ENCODE peak calls at places on chromosome 19, in six cellular contexts. One of them, this sample, is unnamed.

GRCh38 chr19:36215276-36216171 is 618 bp downstream of the ZNF146 start:
- DNase-seq in fibroblast of lung: peak
- DNase-seq in A549: peak
- DNase-seq in neuronal stem cell: peak
- DNase-seq in hepatocyte: peak
- DNase-seq in IMR-90: peak
- DNase-seq in this sample: no peak

GRCh38 chr19:2320057-2320456 is 8.3 kb downstream of the LSM7 start:
- DNase-seq in fibroblast of lung: no peak
- DNase-seq in A549: no peak
- DNase-seq in neuronal stem cell: no peak
- DNase-seq in hepatocyte: no peak
- DNase-seq in IMR-90: no peak
- DNase-seq in this sample: peak

GRCh38 chr19:13207237-13208130 is 57.3 kb downstream of the IER2 start:
- DNase-seq in fibroblast of lung: no peak
- DNase-seq in A549: no peak
- DNase-seq in neuronal stem cell: no peak
- DNase-seq in hepatocyte: peak
- DNase-seq in IMR-90: no peak
- DNase-seq in this sample: no peak

GRCh38 chr19:16228637-16229321 is 31.1 kb downstream of the AP1M1 start:
- DNase-seq in fibroblast of lung: no peak
- DNase-seq in A549: no peak
- DNase-seq in neuronal stem cell: no peak
- DNase-seq in hepatocyte: no peak
- DNase-seq in IMR-90: no peak
- DNase-seq in this sample: no peak

GRCh38 chr19:35673121-35673804 is 6.9 kb downstream of the UPK1A start:
- DNase-seq in fibroblast of lung: peak
- DNase-seq in A549: peak
- DNase-seq in neuronal stem cell: no peak
- DNase-seq in hepatocyte: peak
- DNase-seq in IMR-90: peak
- DNase-seq in this sample: peak

GRCh38 chr19:38554676-38555141 is 63.0 kb downstream of the MAP4K1 start:
- DNase-seq in fibroblast of lung: no peak
- DNase-seq in A549: no peak
- DNase-seq in neuronal stem cell: no peak
- DNase-seq in hepatocyte: no peak
- DNase-seq in IMR-90: no peak
- DNase-seq in this sample: no peak

GRCh38 chr19:44808463-44809371 is at the start of gene BCAM:
- DNase-seq in fibroblast of lung: peak
- DNase-seq in A549: peak
- DNase-seq in neuronal stem cell: peak
- DNase-seq in hepatocyte: peak
- DNase-seq in IMR-90: peak
- DNase-seq in this sample: no peak

GRCh38 chr19:38229585-38230073 is 5.6 kb upstream of the DPF1 start:
- DNase-seq in fibroblast of lung: peak
- DNase-seq in A549: peak
- DNase-seq in neuronal stem cell: peak
- DNase-seq in hepatocyte: peak
- DNase-seq in IMR-90: peak
- DNase-seq in this sample: peak

GRCh38 chr19:9406798-9407352 is 28.5 kb downstream of the ZNF266 start:
- DNase-seq in fibroblast of lung: peak
- DNase-seq in A549: peak
- DNase-seq in neuronal stem cell: no peak
- DNase-seq in hepatocyte: no peak
- DNase-seq in IMR-90: peak
- DNase-seq in this sample: peak

GRCh38 chr19:13396256-13397080 is 109.8 kb downstream of the CACNA1A start:
- DNase-seq in fibroblast of lung: peak
- DNase-seq in A549: peak
- DNase-seq in neuronal stem cell: peak
- DNase-seq in hepatocyte: peak
- DNase-seq in IMR-90: peak
- DNase-seq in this sample: peak

GRCh38 chr19:52735734-52736133 is 890 bp upstream of the ZNF611 start:
- DNase-seq in fibroblast of lung: peak
- DNase-seq in A549: no peak
- DNase-seq in neuronal stem cell: peak
- DNase-seq in hepatocyte: peak
- DNase-seq in IMR-90: no peak
- DNase-seq in this sample: no peak

GRCh38 chr19:9109959-9110358 is 2.7 kb upstream of the OR7G2 start:
- DNase-seq in fibroblast of lung: no peak
- DNase-seq in A549: no peak
- DNase-seq in neuronal stem cell: no peak
- DNase-seq in hepatocyte: no peak
- DNase-seq in IMR-90: no peak
- DNase-seq in this sample: no peak

GRCh38 chr19:8209111-8209964 is at the start of gene CERS4:
- DNase-seq in fibroblast of lung: peak
- DNase-seq in A549: peak
- DNase-seq in neuronal stem cell: peak
- DNase-seq in hepatocyte: peak
- DNase-seq in IMR-90: peak
- DNase-seq in this sample: no peak

GRCh38 chr19:49807174-49807830 is 5.8 kb downstream of the FUZ start:
- DNase-seq in fibroblast of lung: no peak
- DNase-seq in A549: no peak
- DNase-seq in neuronal stem cell: no peak
- DNase-seq in hepatocyte: no peak
- DNase-seq in IMR-90: no peak
- DNase-seq in this sample: no peak

GRCh38 chr19:11296264-11296663 is 304 bp downstream of the TSPAN16 start:
- DNase-seq in fibroblast of lung: no peak
- DNase-seq in A549: no peak
- DNase-seq in neuronal stem cell: no peak
- DNase-seq in hepatocyte: no peak
- DNase-seq in IMR-90: no peak
- DNase-seq in this sample: no peak

GRCh38 chr19:11300811-11301120 is 4.8 kb downstream of the TSPAN16 start:
- DNase-seq in fibroblast of lung: no peak
- DNase-seq in A549: no peak
- DNase-seq in neuronal stem cell: no peak
- DNase-seq in hepatocyte: no peak
- DNase-seq in IMR-90: no peak
- DNase-seq in this sample: no peak

GRCh38 chr19:11295665-11296245 is at the start of gene TSPAN16:
- DNase-seq in fibroblast of lung: no peak
- DNase-seq in A549: no peak
- DNase-seq in neuronal stem cell: no peak
- DNase-seq in hepatocyte: no peak
- DNase-seq in IMR-90: no peak
- DNase-seq in this sample: no peak

GRCh38 chr19:11304936-11305335 is 9.0 kb downstream of the TSPAN16 start:
- DNase-seq in fibroblast of lung: no peak
- DNase-seq in A549: no peak
- DNase-seq in neuronal stem cell: no peak
- DNase-seq in hepatocyte: no peak
- DNase-seq in IMR-90: no peak
- DNase-seq in this sample: no peak

GRCh38 chr19:11299946-11300810 is 4.2 kb downstream of the TSPAN16 start:
- DNase-seq in fibroblast of lung: no peak
- DNase-seq in A549: no peak
- DNase-seq in neuronal stem cell: no peak
- DNase-seq in hepatocyte: no peak
- DNase-seq in IMR-90: no peak
- DNase-seq in this sample: no peak
- H3K4me2 ChIP-seq in fibroblast of lung: no peak
- H3K4me2 ChIP-seq in A549: no peak
- H3K4me2 ChIP-seq in neuronal stem cell: no peak
- H3K4me2 ChIP-seq in hepatocyte: no peak
- H3K4me2 ChIP-seq in IMR-90: no peak
- H3K4me2 ChIP-seq in this sample: no peak

DNA sequence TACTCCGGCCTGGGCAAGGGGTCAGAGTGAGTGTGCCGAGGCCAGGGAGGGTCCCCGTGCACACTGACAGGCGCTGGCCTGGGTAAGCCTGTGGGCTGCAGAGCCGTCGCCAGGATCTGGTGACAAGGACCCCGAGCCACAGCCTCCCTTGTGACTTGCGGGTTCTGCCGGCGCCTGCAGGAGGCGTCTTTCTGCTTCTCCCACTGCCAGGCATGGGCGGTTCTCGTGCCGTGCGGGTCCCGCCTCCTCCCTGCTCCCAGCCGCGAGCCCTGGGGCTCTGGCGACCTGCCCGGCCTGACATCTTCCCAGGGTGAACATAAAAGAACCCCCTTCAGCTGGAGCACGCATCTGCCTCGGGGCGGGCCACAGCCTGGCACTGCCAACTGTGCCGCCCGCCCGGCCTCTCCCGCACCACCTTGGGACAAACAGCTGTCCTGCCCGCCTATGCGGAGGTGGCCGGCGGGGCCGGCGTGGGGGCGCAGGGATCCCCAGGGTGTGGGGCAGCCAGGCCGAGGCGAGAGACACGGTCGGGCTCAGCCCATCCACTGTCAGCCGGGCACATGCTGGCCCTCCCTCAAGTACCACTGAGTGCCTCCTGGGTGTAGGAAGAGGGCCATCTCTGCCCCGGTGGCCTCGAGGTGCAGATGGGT is 1.5 kb upstream of the HCN2 start:
- DNase-seq in fibroblast of lung: peak
- DNase-seq in A549: no peak
- DNase-seq in neuronal stem cell: peak
- DNase-seq in hepatocyte: peak
- DNase-seq in IMR-90: peak
- DNase-seq in this sample: no peak
- H3K4me3 ChIP-seq in fibroblast of lung: no peak
- H3K4me3 ChIP-seq in A549: peak
- H3K4me3 ChIP-seq in neuronal stem cell: no peak
- H3K4me3 ChIP-seq in hepatocyte: no peak
- H3K4me3 ChIP-seq in IMR-90: no peak
- H3K4me3 ChIP-seq in this sample: no peak

GRCh38 chr19:4326215-4326836 is 12.3 kb downstream of the STAP2 start:
- DNase-seq in fibroblast of lung: no peak
- DNase-seq in A549: no peak
- DNase-seq in neuronal stem cell: no peak
- DNase-seq in hepatocyte: no peak
- DNase-seq in IMR-90: no peak
- DNase-seq in this sample: no peak

GRCh38 chr19:4326837-4327251 is 11.8 kb downstream of the STAP2 start:
- DNase-seq in fibroblast of lung: no peak
- DNase-seq in A549: no peak
- DNase-seq in neuronal stem cell: peak
- DNase-seq in hepatocyte: no peak
- DNase-seq in IMR-90: no peak
- DNase-seq in this sample: no peak

GRCh38 chr19:4323692-4324091 is 14.9 kb downstream of the STAP2 start:
- DNase-seq in fibroblast of lung: no peak
- DNase-seq in A549: no peak
- DNase-seq in neuronal stem cell: no peak
- DNase-seq in hepatocyte: no peak
- DNase-seq in IMR-90: no peak
- DNase-seq in this sample: no peak

GRCh38 chr19:4322942-4323665 is 15.5 kb downstream of the STAP2 start:
- DNase-seq in fibroblast of lung: no peak
- DNase-seq in A549: no peak
- DNase-seq in neuronal stem cell: no peak
- DNase-seq in hepatocyte: no peak
- DNase-seq in IMR-90: no peak
- DNase-seq in this sample: no peak

GRCh38 chr19:4324228-4324627 is 14.4 kb downstream of the STAP2 start:
- DNase-seq in fibroblast of lung: no peak
- DNase-seq in A549: no peak
- DNase-seq in neuronal stem cell: no peak
- DNase-seq in hepatocyte: no peak
- DNase-seq in IMR-90: no peak
- DNase-seq in this sample: no peak
- H3K4me2 ChIP-seq in fibroblast of lung: no peak
- H3K4me2 ChIP-seq in A549: no peak
- H3K4me2 ChIP-seq in neuronal stem cell: no peak
- H3K4me2 ChIP-seq in hepatocyte: no peak
- H3K4me2 ChIP-seq in IMR-90: no peak
- H3K4me2 ChIP-seq in this sample: no peak

GRCh38 chr19:42200116-42200740 is 17.2 kb downstream of the DEDD2 start:
- DNase-seq in fibroblast of lung: no peak
- DNase-seq in A549: no peak
- DNase-seq in neuronal stem cell: no peak
- DNase-seq in hepatocyte: no peak
- DNase-seq in IMR-90: no peak
- DNase-seq in this sample: no peak

GRCh38 chr19:42198676-42199439 is 18.6 kb downstream of the DEDD2 start:
- DNase-seq in fibroblast of lung: no peak
- DNase-seq in A549: no peak
- DNase-seq in neuronal stem cell: no peak
- DNase-seq in hepatocyte: no peak
- DNase-seq in IMR-90: no peak
- DNase-seq in this sample: no peak

GRCh38 chr19:42196011-42197001 is 21.2 kb downstream of the DEDD2 start:
- DNase-seq in fibroblast of lung: no peak
- DNase-seq in A549: no peak
- DNase-seq in neuronal stem cell: no peak
- DNase-seq in hepatocyte: no peak
- DNase-seq in IMR-90: no peak
- DNase-seq in this sample: no peak

GRCh38 chr19:42199440-42200115 is 17.9 kb downstream of the DEDD2 start:
- DNase-seq in fibroblast of lung: no peak
- DNase-seq in A549: no peak
- DNase-seq in neuronal stem cell: no peak
- DNase-seq in hepatocyte: no peak
- DNase-seq in IMR-90: no peak
- DNase-seq in this sample: peak

DNA sequence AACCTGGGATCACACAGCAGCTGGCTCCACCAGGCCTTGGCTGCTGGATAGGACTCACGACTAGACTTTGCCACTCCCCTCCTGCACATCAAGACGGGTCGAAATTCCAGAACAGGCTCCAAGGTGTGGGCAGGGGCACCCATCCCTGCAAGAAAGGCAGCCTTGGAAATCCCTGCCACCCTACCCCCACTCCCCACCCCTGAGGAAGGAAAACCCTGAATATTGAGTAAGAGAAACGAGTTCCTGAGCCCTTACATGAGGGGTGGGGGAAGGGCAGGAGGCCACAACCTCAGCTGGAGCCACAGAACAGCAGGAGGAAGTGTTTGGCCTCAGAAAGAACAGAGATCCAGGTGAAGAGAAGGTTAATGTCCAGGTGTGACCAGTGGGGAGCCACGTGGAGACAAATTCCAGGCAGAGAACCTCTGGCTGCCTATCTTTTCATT is 20.1 kb downstream of the DEDD2 start:
- DNase-seq in fibroblast of lung: no peak
- DNase-seq in A549: no peak
- DNase-seq in neuronal stem cell: no peak
- DNase-seq in hepatocyte: peak
- DNase-seq in IMR-90: no peak
- DNase-seq in this sample: no peak
- H3K4me3 ChIP-seq in fibroblast of lung: no peak
- H3K4me3 ChIP-seq in A549: no peak
- H3K4me3 ChIP-seq in neuronal stem cell: no peak
- H3K4me3 ChIP-seq in hepatocyte: no peak
- H3K4me3 ChIP-seq in IMR-90: no peak
- H3K4me3 ChIP-seq in this sample: no peak